ENCODE peak calls at places on chromosomes 6 and 20, in ten cellular contexts. One of them, this sample, is unnamed.

GRCh38 chr20:23078994-23079364 is 7.1 kb downstream of the CD93 start:
- DNase-seq in ovary: no peak
- DNase-seq in upper lobe of right lung: no peak
- DNase-seq in Panc1: no peak
- DNase-seq in cardiac muscle cell: peak; percentile 32
- DNase-seq in psoas muscle: no peak
- DNase-seq in heart right ventricle: no peak
- DNase-seq in IMR-90: no peak
- DNase-seq in left ventricle myocardium inferior: no peak
- DNase-seq in GM23248: no peak
- DNase-seq in this sample: no peak

GRCh38 chr6:125231133-125231532 is 70.6 kb downstream of the HDDC2 start:
- DNase-seq in ovary: no peak
- DNase-seq in upper lobe of right lung: no peak
- DNase-seq in Panc1: no peak
- DNase-seq in cardiac muscle cell: no peak
- DNase-seq in psoas muscle: no peak
- DNase-seq in heart right ventricle: no peak
- DNase-seq in IMR-90: no peak
- DNase-seq in left ventricle myocardium inferior: no peak
- DNase-seq in GM23248: peak; percentile 3
- DNase-seq in this sample: no peak

GRCh38 chr20:24647713-24648112 is 178.3 kb downstream of the SYNDIG1 start:
- DNase-seq in ovary: no peak
- DNase-seq in upper lobe of right lung: no peak
- DNase-seq in Panc1: no peak
- DNase-seq in cardiac muscle cell: no peak
- DNase-seq in psoas muscle: no peak
- DNase-seq in heart right ventricle: no peak
- DNase-seq in IMR-90: no peak
- DNase-seq in left ventricle myocardium inferior: no peak
- DNase-seq in GM23248: no peak
- DNase-seq in this sample: no peak

GRCh38 chr20:25399038-25399430 is 8.4 kb upstream of the ABHD12 start:
- DNase-seq in ovary: no peak
- DNase-seq in upper lobe of right lung: no peak
- DNase-seq in Panc1: peak; percentile 67
- DNase-seq in cardiac muscle cell: peak; percentile 76
- DNase-seq in psoas muscle: no peak
- DNase-seq in heart right ventricle: peak; percentile 31
- DNase-seq in IMR-90: peak; percentile 83
- DNase-seq in left ventricle myocardium inferior: no peak
- DNase-seq in GM23248: peak; percentile 82
- DNase-seq in this sample: no peak

GRCh38 chr20:58084966-58085365 is 143.5 kb downstream of the ANKRD60 start:
- DNase-seq in ovary: no peak
- DNase-seq in upper lobe of right lung: no peak
- DNase-seq in Panc1: no peak
- DNase-seq in cardiac muscle cell: no peak
- DNase-seq in psoas muscle: no peak
- DNase-seq in heart right ventricle: no peak
- DNase-seq in IMR-90: no peak
- DNase-seq in left ventricle myocardium inferior: no peak
- DNase-seq in GM23248: peak; percentile 46
- DNase-seq in this sample: no peak

GRCh38 chr6:147283460-147283859 is 79.2 kb downstream of the STXBP5 start:
- DNase-seq in ovary: no peak
- DNase-seq in upper lobe of right lung: no peak
- DNase-seq in Panc1: no peak
- DNase-seq in cardiac muscle cell: no peak
- DNase-seq in psoas muscle: no peak
- DNase-seq in heart right ventricle: no peak
- DNase-seq in IMR-90: peak; percentile 73
- DNase-seq in left ventricle myocardium inferior: no peak
- DNase-seq in GM23248: peak; percentile 41
- DNase-seq in this sample: no peak

GRCh38 chr6:131413191-131413830 is 159.7 kb upstream of the ARG1 start:
- DNase-seq in ovary: no peak
- DNase-seq in upper lobe of right lung: no peak
- DNase-seq in Panc1: no peak
- DNase-seq in cardiac muscle cell: no peak
- DNase-seq in psoas muscle: no peak
- DNase-seq in heart right ventricle: no peak
- DNase-seq in IMR-90: no peak
- DNase-seq in left ventricle myocardium inferior: no peak
- DNase-seq in GM23248: no peak
- DNase-seq in this sample: no peak

GRCh38 chr20:25317351-25318075 is 69.6 kb downstream of the PYGB start:
- DNase-seq in ovary: peak; percentile 23
- DNase-seq in upper lobe of right lung: peak; percentile 59
- DNase-seq in Panc1: no peak
- DNase-seq in cardiac muscle cell: no peak
- DNase-seq in psoas muscle: no peak
- DNase-seq in heart right ventricle: no peak
- DNase-seq in IMR-90: no peak
- DNase-seq in left ventricle myocardium inferior: no peak
- DNase-seq in GM23248: no peak
- DNase-seq in this sample: no peak

GRCh38 chr6:163613668-163614067 is 199.2 kb downstream of the QKI start:
- DNase-seq in ovary: no peak
- DNase-seq in upper lobe of right lung: no peak
- DNase-seq in Panc1: no peak
- DNase-seq in cardiac muscle cell: no peak
- DNase-seq in psoas muscle: no peak
- DNase-seq in heart right ventricle: no peak
- DNase-seq in IMR-90: no peak
- DNase-seq in left ventricle myocardium inferior: no peak
- DNase-seq in GM23248: no peak
- DNase-seq in this sample: no peak

GRCh38 chr6:155389130-155389529 is 66.5 kb downstream of the NOX3 start:
- DNase-seq in ovary: no peak
- DNase-seq in upper lobe of right lung: no peak
- DNase-seq in Panc1: no peak
- DNase-seq in cardiac muscle cell: no peak
- DNase-seq in psoas muscle: no peak
- DNase-seq in heart right ventricle: no peak
- DNase-seq in IMR-90: peak; percentile 43
- DNase-seq in left ventricle myocardium inferior: no peak
- DNase-seq in GM23248: peak; percentile 19
- DNase-seq in this sample: no peak

GRCh38 chr6:7138921-7139358 is 31.2 kb downstream of the RREB1 start:
- DNase-seq in ovary: no peak
- DNase-seq in upper lobe of right lung: no peak
- DNase-seq in Panc1: no peak
- DNase-seq in cardiac muscle cell: no peak
- DNase-seq in psoas muscle: no peak
- DNase-seq in heart right ventricle: no peak
- DNase-seq in IMR-90: no peak
- DNase-seq in left ventricle myocardium inferior: no peak
- DNase-seq in GM23248: no peak
- DNase-seq in this sample: peak; percentile 65

GRCh38 chr6:21987501-21987957 is 309.3 kb downstream of the PRL start:
- DNase-seq in ovary: peak; percentile 81
- DNase-seq in upper lobe of right lung: no peak
- DNase-seq in Panc1: no peak
- DNase-seq in cardiac muscle cell: peak; percentile 76
- DNase-seq in psoas muscle: peak; percentile 58
- DNase-seq in heart right ventricle: peak; percentile 87
- DNase-seq in IMR-90: peak; percentile 97
- DNase-seq in left ventricle myocardium inferior: peak; percentile 53
- DNase-seq in GM23248: peak; percentile 75
- DNase-seq in this sample: peak; percentile 48

GRCh38 chr6:99187429-99187828 is 162.0 kb downstream of the FAXC start:
- DNase-seq in ovary: no peak
- DNase-seq in upper lobe of right lung: no peak
- DNase-seq in Panc1: no peak
- DNase-seq in cardiac muscle cell: no peak
- DNase-seq in psoas muscle: no peak
- DNase-seq in heart right ventricle: no peak
- DNase-seq in IMR-90: no peak
- DNase-seq in left ventricle myocardium inferior: no peak
- DNase-seq in GM23248: peak; percentile 2
- DNase-seq in this sample: no peak

GRCh38 chr20:40563296-40563950 is 125.6 kb downstream of the MAFB start:
- DNase-seq in ovary: no peak
- DNase-seq in upper lobe of right lung: peak; percentile 86
- DNase-seq in Panc1: no peak
- DNase-seq in cardiac muscle cell: no peak
- DNase-seq in psoas muscle: peak; percentile 21
- DNase-seq in heart right ventricle: no peak
- DNase-seq in IMR-90: no peak
- DNase-seq in left ventricle myocardium inferior: no peak
- DNase-seq in GM23248: peak; percentile 37
- DNase-seq in this sample: peak; percentile 86
- H3K27ac ChIP-seq in ovary: no peak overlapping the region
- H3K27ac ChIP-seq in upper lobe of right lung: no peak overlapping the region
- H3K27ac ChIP-seq in Panc1: no peak overlapping the region
- H3K27ac ChIP-seq in cardiac muscle cell: no peak overlapping the region
- H3K27ac ChIP-seq in psoas muscle: no peak overlapping the region
- H3K27ac ChIP-seq in heart right ventricle: no peak overlapping the region
- H3K27ac ChIP-seq in IMR-90: no peak overlapping the region
- H3K27ac ChIP-seq in left ventricle myocardium inferior: no peak overlapping the region
- H3K27ac ChIP-seq in GM23248: no peak overlapping the region
- H3K27ac ChIP-seq in this sample: no peak overlapping the region

DNA sequence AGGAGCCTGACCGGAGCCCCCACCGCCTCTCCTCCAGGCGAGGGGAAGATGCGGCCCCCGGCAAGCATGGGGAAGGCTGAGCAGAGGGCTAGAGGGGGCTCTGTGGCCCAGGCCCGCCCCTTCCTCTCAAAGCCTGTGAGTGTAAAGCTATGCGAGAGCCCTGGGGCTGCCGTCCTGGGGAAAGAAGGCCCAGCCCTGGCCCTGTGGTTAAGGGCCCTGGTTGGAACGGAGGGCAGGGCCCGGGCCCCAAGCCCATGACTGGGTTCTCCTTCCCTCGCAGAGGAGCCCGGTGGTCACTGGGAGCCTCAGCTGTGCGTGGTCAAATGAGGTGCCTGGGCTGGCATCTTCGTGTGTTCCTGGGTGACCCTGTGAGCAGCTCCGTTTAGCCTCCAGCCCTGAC is 55.9 kb downstream of the SMOC2 start:
- DNase-seq in ovary: no peak
- DNase-seq in upper lobe of right lung: no peak
- DNase-seq in Panc1: no peak
- DNase-seq in cardiac muscle cell: no peak
- DNase-seq in psoas muscle: no peak
- DNase-seq in heart right ventricle: no peak
- DNase-seq in IMR-90: no peak
- DNase-seq in left ventricle myocardium inferior: no peak
- DNase-seq in GM23248: no peak
- DNase-seq in this sample: no peak
- H3K9me3 ChIP-seq in ovary: no peaks in the 10 kb centered on the region
- H3K9me3 ChIP-seq in upper lobe of right lung: no peaks in the 10 kb centered on the region
- H3K9me3 ChIP-seq in Panc1: no peaks in the 10 kb centered on the region
- H3K9me3 ChIP-seq in cardiac muscle cell: no peaks in the 10 kb centered on the region
- H3K9me3 ChIP-seq in psoas muscle: no peaks in the 10 kb centered on the region
- H3K9me3 ChIP-seq in heart right ventricle: no peaks in the 10 kb centered on the region
- H3K9me3 ChIP-seq in IMR-90: peaks cover 43% of the 10 kb centered on the region
- H3K9me3 ChIP-seq in left ventricle myocardium inferior: no peaks in the 10 kb centered on the region
- H3K9me3 ChIP-seq in GM23248: no peaks in the 10 kb centered on the region
- H3K9me3 ChIP-seq in this sample: no peaks in the 10 kb centered on the region

GRCh38 chr6:158708239-158708638 is 58.4 kb downstream of the SYTL3 start:
- DNase-seq in ovary: peak; percentile 86
- DNase-seq in upper lobe of right lung: no peak
- DNase-seq in Panc1: no peak
- DNase-seq in cardiac muscle cell: peak; percentile 56
- DNase-seq in psoas muscle: no peak
- DNase-seq in heart right ventricle: peak; percentile 56
- DNase-seq in IMR-90: peak; percentile 60
- DNase-seq in left ventricle myocardium inferior: peak; percentile 66
- DNase-seq in GM23248: no peak
- DNase-seq in this sample: no peak
- H3K27ac ChIP-seq in ovary: peak overlapping the region; percentile 53
- H3K27ac ChIP-seq in upper lobe of right lung: peak overlapping the region; percentile 62
- H3K27ac ChIP-seq in Panc1: no peak overlapping the region
- H3K27ac ChIP-seq in cardiac muscle cell: peak overlapping the region; percentile 98
- H3K27ac ChIP-seq in psoas muscle: no peak overlapping the region
- H3K27ac ChIP-seq in heart right ventricle: peak overlapping the region; percentile 32
- H3K27ac ChIP-seq in IMR-90: no peak overlapping the region
- H3K27ac ChIP-seq in left ventricle myocardium inferior: peak overlapping the region; percentile 87
- H3K27ac ChIP-seq in GM23248: no peak overlapping the region
- H3K27ac ChIP-seq in this sample: peak overlapping the region; percentile 73

DNA sequence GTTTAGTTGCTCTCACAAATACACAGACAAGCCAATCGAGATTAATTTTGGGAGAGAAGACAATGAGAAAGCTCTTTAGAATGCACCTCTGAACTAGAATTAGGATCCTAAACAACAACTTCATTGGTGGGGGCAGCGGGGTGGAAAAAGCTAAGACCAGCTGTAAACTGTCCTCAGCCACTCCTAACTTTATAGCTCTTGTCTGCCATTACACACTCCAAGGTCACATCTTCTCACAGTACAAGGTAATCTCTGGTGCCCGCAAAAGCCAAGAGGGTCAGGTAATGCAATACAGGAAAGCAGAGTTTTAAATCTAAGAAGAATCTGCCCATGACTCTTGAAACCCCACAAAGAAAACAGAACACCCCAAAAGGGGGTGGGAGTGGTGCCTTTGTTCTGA is 17.8 kb upstream of the IL22RA2 start:
- DNase-seq in ovary: no peak
- DNase-seq in upper lobe of right lung: no peak
- DNase-seq in Panc1: no peak
- DNase-seq in cardiac muscle cell: no peak
- DNase-seq in psoas muscle: no peak
- DNase-seq in heart right ventricle: no peak
- DNase-seq in IMR-90: no peak
- DNase-seq in left ventricle myocardium inferior: no peak
- DNase-seq in GM23248: no peak
- DNase-seq in this sample: no peak
- H3K9me3 ChIP-seq in ovary: no peaks in the 10 kb centered on the region
- H3K9me3 ChIP-seq in upper lobe of right lung: no peaks in the 10 kb centered on the region
- H3K9me3 ChIP-seq in Panc1: peaks cover 20% of the 10 kb centered on the region
- H3K9me3 ChIP-seq in cardiac muscle cell: peaks cover 3% of the 10 kb centered on the region
- H3K9me3 ChIP-seq in psoas muscle: peaks cover 5% of the 10 kb centered on the region
- H3K9me3 ChIP-seq in heart right ventricle: no peaks in the 10 kb centered on the region
- H3K9me3 ChIP-seq in IMR-90: peaks cover 2% of the 10 kb centered on the region
- H3K9me3 ChIP-seq in left ventricle myocardium inferior: peaks cover 32% of the 10 kb centered on the region
- H3K9me3 ChIP-seq in GM23248: peaks cover 3% of the 10 kb centered on the region
- H3K9me3 ChIP-seq in this sample: peaks cover 13% of the 10 kb centered on the region